ENCODE peak calls at places on chromosome 1, in ten cellular contexts. A, X, K, Q, R, J, T, F, O and D are unnamed samples.

GRCh38 chr1:225770586-225771248 is 6.9 kb upstream of the SRP9 start:
- DNase-seq in A (no peak), X (no peak), K (no peak), Q (no peak), R (no peak), J (no peak), T (peak; percentile 45), F (no peak), O (no peak), D (no peak)

GRCh38 chr1:156193208-156193487 is 756 bp upstream of the SLC25A44 start:
- DNase-seq in A (no peak), X (no peak), K (no peak), Q (no peak), R (no peak), J (no peak), T (no peak), F (no peak), O (no peak), D (no peak)

GRCh38 chr1:151157067-151157531 is 650 bp downstream of the TNFAIP8L2 start:
- DNase-seq in A (no peak), X (peak; percentile 61), K (no peak), Q (no peak), R (no peak), J (peak; percentile 80), T (no peak), F (no peak), O (no peak), D (peak; percentile 88)

GRCh38 chr1:154962238-154962678 is 676 bp upstream of the PYGO2 start:
- DNase-seq in A (no peak), X (no peak), K (no peak), Q (no peak), R (no peak), J (peak; percentile 67), T (peak; percentile 32), F (no peak), O (no peak), D (no peak)

GRCh38 chr1:21232044-21232443 is 55.3 kb upstream of the EIF4G3 start:
- DNase-seq in A (no peak), X (no peak), K (no peak), Q (peak; percentile 58), R (no peak), J (peak; percentile 31), T (peak; percentile 74), F (no peak), O (no peak), D (peak; percentile 53)

GRCh38 chr1:94865369-94865768 is 45.2 kb downstream of the SLC44A3 start:
- DNase-seq in A (no peak), X (no peak), K (peak; percentile 58), Q (no peak), R (no peak), J (no peak), T (no peak), F (no peak), O (no peak), D (no peak)

GRCh38 chr1:240492832-240493440 is 119.0 kb downstream of the GREM2 start:
- DNase-seq in A (no peak), X (no peak), K (no peak), Q (no peak), R (no peak), J (no peak), T (peak; percentile 57), F (no peak), O (peak; percentile 43), D (no peak)

GRCh38 chr1:175874081-175874480 is 130.7 kb upstream of the TNR start:
- DNase-seq in A (no peak), X (no peak), K (no peak), Q (no peak), R (no peak), J (no peak), T (no peak), F (no peak), O (no peak), D (no peak)

GRCh38 chr1:201468844-201469644 is at the start of gene PHLDA3:
- DNase-seq in A (peak; percentile 86), X (no peak), K (peak; percentile 61), Q (peak; percentile 87), R (peak; percentile 88), J (peak; percentile 30), T (peak; percentile 93), F (no peak), O (peak; percentile 91), D (no peak)
- H3K27ac ChIP-seq in A (peak within 1 kb of the TSS; percentile 96), X (no peak within 1 kb of the TSS), K (peak within 1 kb of the TSS; percentile 76), Q (peak within 1 kb of the TSS; percentile 94), R (peak within 1 kb of the TSS; percentile 88), J (peak within 1 kb of the TSS; percentile 86), T (peak within 1 kb of the TSS; percentile 83), F (peak within 1 kb of the TSS; percentile 96), O (peak within 1 kb of the TSS; percentile 97), D (no peak within 1 kb of the TSS)

GRCh38 chr1:2215909-2216766 is 12.0 kb upstream of the SKI start:
- DNase-seq in A (no peak), X (no peak), K (no peak), Q (peak; percentile 4), R (no peak), J (no peak), T (no peak), F (no peak), O (no peak), D (no peak)

GRCh38 chr1:2216767-2217058 is 11.4 kb upstream of the SKI start:
- DNase-seq in A (no peak), X (no peak), K (no peak), Q (peak; percentile 4), R (no peak), J (no peak), T (no peak), F (no peak), O (no peak), D (no peak)

GRCh38 chr1:2214541-2215241 is 13.4 kb upstream of the SKI start:
- DNase-seq in A (no peak), X (no peak), K (peak; percentile 22), Q (peak; percentile 60), R (no peak), J (no peak), T (no peak), F (no peak), O (no peak), D (no peak)

GRCh38 chr1:2213576-2214505 is 14.3 kb upstream of the SKI start:
- DNase-seq in A (peak; percentile 80), X (no peak), K (peak; percentile 29), Q (peak; percentile 90), R (peak; percentile 91), J (no peak), T (no peak), F (no peak), O (no peak), D (no peak)

DNA sequence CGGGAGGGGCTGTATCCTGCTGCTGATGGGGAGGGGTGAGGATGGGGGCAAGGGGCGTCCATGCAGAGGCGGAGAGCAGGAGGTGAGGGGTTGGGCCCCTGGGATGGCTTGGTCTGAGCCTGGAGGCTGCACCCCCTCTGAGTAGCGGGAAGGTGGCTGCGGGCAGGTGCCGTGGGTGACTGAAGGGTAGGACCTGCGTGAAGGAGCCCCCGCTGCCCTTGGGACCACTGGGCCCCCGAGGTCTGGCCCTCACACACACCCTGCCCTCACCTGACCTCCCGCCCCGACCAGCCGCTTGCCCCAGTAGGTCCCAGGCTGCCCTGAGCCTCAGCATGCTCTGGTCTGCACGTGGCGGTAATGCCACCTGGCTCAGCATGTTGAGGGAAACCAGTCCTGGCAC is 12.8 kb upstream of the SKI start:
- DNase-seq in A (no peak), X (no peak), K (peak; percentile 18), Q (no peak), R (no peak), J (no peak), T (no peak), F (no peak), O (no peak), D (no peak)
- H3K27me3 ChIP-seq in A (no peaks in the 10 kb centered on the region), X (no peaks in the 10 kb centered on the region), K (no peaks in the 10 kb centered on the region), Q (no peaks in the 10 kb centered on the region), R (no peaks in the 10 kb centered on the region), J (no peaks in the 10 kb centered on the region), T (no peaks in the 10 kb centered on the region), F (no peaks in the 10 kb centered on the region), O (no peaks in the 10 kb centered on the region), D (no peaks in the 10 kb centered on the region)

GRCh38 chr1:1306070-1306660 is 1.6 kb downstream of the ACAP3 start:
- DNase-seq in A (no peak), X (no peak), K (no peak), Q (no peak), R (no peak), J (no peak), T (no peak), F (no peak), O (no peak), D (peak; percentile 47)

GRCh38 chr1:1305300-1306069 is 2.2 kb downstream of the ACAP3 start:
- DNase-seq in A (peak; percentile 57), X (peak; percentile 76), K (no peak), Q (peak; percentile 77), R (peak; percentile 82), J (peak; percentile 78), T (no peak), F (no peak), O (peak; percentile 90), D (peak; percentile 63)

GRCh38 chr1:1303736-1304135 is 4.0 kb downstream of the ACAP3 start:
- DNase-seq in A (no peak), X (no peak), K (no peak), Q (no peak), R (no peak), J (no peak), T (no peak), F (no peak), O (no peak), D (no peak)

GRCh38 chr1:1302951-1303509 is 4.7 kb downstream of the ACAP3 start:
- DNase-seq in A (no peak), X (no peak), K (no peak), Q (no peak), R (no peak), J (no peak), T (no peak), F (no peak), O (no peak), D (no peak)

GRCh38 chr1:1304331-1305299 is 3.1 kb downstream of the ACAP3 start:
- DNase-seq in A (peak; percentile 68), X (no peak), K (peak; percentile 64), Q (peak; percentile 84), R (peak; percentile 79), J (peak; percentile 37), T (peak; percentile 66), F (no peak), O (peak; percentile 92), D (no peak)
- H3K27ac ChIP-seq in A (peak overlapping the region; percentile 84), X (no peak overlapping the region), K (peak overlapping the region; percentile 42), Q (no peak overlapping the region), R (peak overlapping the region; percentile 75), J (peak overlapping the region; percentile 82), T (no peak overlapping the region), F (peak overlapping the region; percentile 91), O (peak overlapping the region; percentile 89), D (peak overlapping the region; percentile 66)

GRCh38 chr1:34656706-34657105 is 98.1 kb upstream of the GJB5 start:
- DNase-seq in A (no peak), X (no peak), K (no peak), Q (no peak), R (no peak), J (no peak), T (no peak), F (no peak), O (no peak), D (no peak)

GRCh38 chr1:34657266-34657665 is 97.6 kb upstream of the GJB5 start:
- DNase-seq in A (no peak), X (no peak), K (no peak), Q (no peak), R (no peak), J (no peak), T (no peak), F (peak; percentile 60), O (no peak), D (no peak)

GRCh38 chr1:34656299-34656698 is 98.5 kb upstream of the GJB5 start:
- DNase-seq in A (no peak), X (no peak), K (no peak), Q (no peak), R (no peak), J (no peak), T (no peak), F (no peak), O (no peak), D (no peak)

GRCh38 chr1:34653110-34653509 is 101.7 kb upstream of the GJB5 start:
- DNase-seq in A (no peak), X (no peak), K (no peak), Q (no peak), R (no peak), J (no peak), T (no peak), F (no peak), O (no peak), D (no peak)

DNA sequence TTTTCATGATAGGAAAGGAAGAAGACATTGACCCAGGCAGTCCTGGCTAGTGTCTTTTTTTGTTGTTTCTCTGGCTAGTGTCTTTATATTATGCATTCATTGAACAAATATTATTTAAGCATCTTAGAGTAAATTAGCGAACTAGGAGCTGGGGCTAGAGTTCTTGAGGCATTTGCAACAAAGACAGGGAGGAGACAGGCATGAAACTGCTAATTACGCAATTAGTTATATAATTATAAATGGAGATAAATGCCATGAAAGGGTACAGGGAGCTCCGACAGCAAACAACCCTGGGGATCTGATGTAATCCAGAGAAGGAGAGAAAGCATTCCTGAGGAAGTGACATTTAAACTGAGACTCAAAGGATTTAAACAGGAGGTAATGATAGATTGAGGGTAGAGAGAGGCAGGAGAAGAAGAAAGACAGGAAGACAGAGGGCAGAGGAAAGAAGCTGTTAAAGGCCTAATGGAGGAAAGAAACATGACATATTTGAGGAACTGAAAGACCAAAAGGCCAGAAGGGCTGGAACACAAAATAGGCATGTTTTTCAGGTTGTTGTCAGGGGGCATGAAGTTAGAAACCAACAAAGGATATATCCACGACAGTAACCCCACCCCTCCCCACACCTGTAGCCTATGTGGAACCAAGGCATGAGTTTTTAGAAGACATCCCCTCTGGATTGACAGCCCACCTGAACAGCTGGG is 99.5 kb upstream of the GJB5 start:
- DNase-seq in A (no peak), X (no peak), K (no peak), Q (no peak), R (no peak), J (no peak), T (no peak), F (no peak), O (no peak), D (no peak)
- H3K27me3 ChIP-seq in A (no peaks in the 10 kb centered on the region), X (no peaks in the 10 kb centered on the region), K (no peaks in the 10 kb centered on the region), Q (peaks cover 46% of the 10 kb centered on the region), R (no peaks in the 10 kb centered on the region), J (no peaks in the 10 kb centered on the region), T (peaks cover 14% of the 10 kb centered on the region), F (no peaks in the 10 kb centered on the region), O (peaks cover 15% of the 10 kb centered on the region), D (no peaks in the 10 kb centered on the region)